ENCODE peak calls at places on chromosomes 16 and 17, in five cellular contexts. One of them, this sample, is unnamed.
A peak's percentile ranks its signal among the peaks of the same experiment; 100 is the strongest.

GRCh38 chr16:68644715-68645493 is at the start of gene CDH3:
- DNase-seq in mammary epithelial cell: peak; percentile 97
- DNase-seq in tibial nerve: no peak
- DNase-seq in Panc1: no peak
- DNase-seq in AG04450: no peak
- DNase-seq in this sample: peak; percentile 14

GRCh38 chr16:86515420-86515779 is 5.1 kb downstream of the FOXF1 start:
- DNase-seq in tibial nerve: no peak
- DNase-seq in Panc1: no peak
- DNase-seq in mammary epithelial cell: no peak
- DNase-seq in AG04450: no peak
- DNase-seq in this sample: no peak

GRCh38 chr17:68507581-68507980 is 4.6 kb upstream of the PRKAR1A start:
- DNase-seq in Panc1: no peak
- DNase-seq in tibial nerve: no peak
- DNase-seq in AG04450: no peak
- DNase-seq in mammary epithelial cell: no peak
- DNase-seq in this sample: no peak

GRCh38 chr16:4675864-4676786 is 17.2 kb upstream of the NUDT16L1 start:
- DNase-seq in tibial nerve: no peak
- DNase-seq in AG04450: no peak
- DNase-seq in Panc1: no peak
- DNase-seq in mammary epithelial cell: no peak
- DNase-seq in this sample: peak; percentile 43

GRCh38 chr16:23293016-23293415 is 9.1 kb upstream of the SCNN1B start:
- DNase-seq in AG04450: no peak
- DNase-seq in Panc1: no peak
- DNase-seq in mammary epithelial cell: no peak
- DNase-seq in tibial nerve: no peak
- DNase-seq in this sample: no peak

GRCh38 chr17:28584434-28584833 is 7.7 kb upstream of the ALDOC start:
- DNase-seq in mammary epithelial cell: no peak
- DNase-seq in tibial nerve: no peak
- DNase-seq in AG04450: no peak
- DNase-seq in Panc1: no peak
- DNase-seq in this sample: no peak

GRCh38 chr17:8981443-8981842 is 15.9 kb upstream of the PIK3R5 start:
- DNase-seq in mammary epithelial cell: peak; percentile 66
- DNase-seq in AG04450: no peak
- DNase-seq in Panc1: no peak
- DNase-seq in tibial nerve: no peak
- DNase-seq in this sample: no peak

GRCh38 chr17:80605326-80606066 is 60.9 kb downstream of the RPTOR start:
- DNase-seq in Panc1: peak; percentile 12
- DNase-seq in tibial nerve: no peak
- DNase-seq in AG04450: no peak
- DNase-seq in mammary epithelial cell: peak; percentile 90
- DNase-seq in this sample: no peak

GRCh38 chr17:59838196-59838911 is 54.4 kb downstream of the TUBD1 start:
- DNase-seq in Panc1: no peak
- DNase-seq in tibial nerve: no peak
- DNase-seq in AG04450: no peak
- DNase-seq in mammary epithelial cell: no peak
- DNase-seq in this sample: no peak

GRCh38 chr17:76382803-76383644 is 1.4 kb upstream of the SPHK1 start:
- DNase-seq in Panc1: no peak
- DNase-seq in tibial nerve: no peak
- DNase-seq in mammary epithelial cell: peak; percentile 83
- DNase-seq in AG04450: no peak
- DNase-seq in this sample: peak; percentile 16

GRCh38 chr17:22435231-22435974 is 743.1 kb downstream of the KCNJ18 start:
- DNase-seq in tibial nerve: no peak
- DNase-seq in mammary epithelial cell: no peak
- DNase-seq in AG04450: no peak
- DNase-seq in Panc1: no peak
- DNase-seq in this sample: no peak

GRCh38 chr16:81261049-81261648 is 22.7 kb downstream of the BCO1 start:
- DNase-seq in mammary epithelial cell: no peak
- DNase-seq in tibial nerve: no peak
- DNase-seq in Panc1: peak; percentile 13
- DNase-seq in AG04450: no peak
- DNase-seq in this sample: no peak

GRCh38 chr16:13829712-13830304 is 90.1 kb upstream of the ERCC4 start:
- DNase-seq in AG04450: no peak
- DNase-seq in Panc1: no peak
- DNase-seq in mammary epithelial cell: no peak
- DNase-seq in tibial nerve: no peak
- DNase-seq in this sample: no peak

GRCh38 chr16:35562471-35562870 is 2103.1 kb downstream of the TP53TG3F start:
- DNase-seq in tibial nerve: no peak
- DNase-seq in mammary epithelial cell: no peak
- DNase-seq in Panc1: no peak
- DNase-seq in AG04450: no peak
- DNase-seq in this sample: no peak

GRCh38 chr16:35562919-35563318 is 2103.5 kb downstream of the TP53TG3F start:
- DNase-seq in tibial nerve: no peak
- DNase-seq in Panc1: no peak
- DNase-seq in AG04450: no peak
- DNase-seq in mammary epithelial cell: no peak
- DNase-seq in this sample: no peak

GRCh38 chr16:35565626-35566025 is 2106.2 kb downstream of the TP53TG3F start:
- DNase-seq in Panc1: no peak
- DNase-seq in mammary epithelial cell: no peak
- DNase-seq in tibial nerve: no peak
- DNase-seq in AG04450: no peak
- DNase-seq in this sample: no peak

GRCh38 chr16:35564889-35565288 is 2105.5 kb downstream of the TP53TG3F start:
- DNase-seq in AG04450: no peak
- DNase-seq in Panc1: no peak
- DNase-seq in mammary epithelial cell: no peak
- DNase-seq in tibial nerve: no peak
- DNase-seq in this sample: no peak

DNA sequence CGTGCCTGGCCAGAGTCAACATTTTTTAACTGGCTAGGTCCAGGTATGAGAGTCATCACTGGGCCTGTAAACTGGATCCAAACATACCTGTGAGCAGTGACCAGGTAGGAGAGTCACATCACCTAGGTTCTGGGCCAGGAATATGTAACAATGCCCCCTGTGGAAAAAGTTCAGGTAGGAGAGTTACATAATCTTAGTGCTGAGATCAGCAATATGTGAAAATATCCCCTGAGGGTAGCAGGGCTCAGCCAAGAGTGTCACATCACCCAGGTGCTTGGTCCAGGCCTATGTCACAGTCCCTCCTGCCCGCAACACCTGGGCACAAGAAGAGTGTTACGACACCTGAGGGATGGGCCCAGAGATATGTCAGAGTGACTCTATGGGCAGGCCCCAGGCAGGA is 2104.7 kb downstream of the TP53TG3F start:
- DNase-seq in Panc1: no peak
- DNase-seq in tibial nerve: no peak
- DNase-seq in mammary epithelial cell: no peak
- DNase-seq in AG04450: no peak
- DNase-seq in this sample: no peak
- H3K9me3 ChIP-seq in Panc1: no peaks in the 10 kb centered on the region
- H3K9me3 ChIP-seq in tibial nerve: no peaks in the 10 kb centered on the region
- H3K9me3 ChIP-seq in mammary epithelial cell: peaks cover 5% of the 10 kb centered on the region
- H3K9me3 ChIP-seq in AG04450: peaks cover 37% of the 10 kb centered on the region
- H3K9me3 ChIP-seq in this sample: peaks cover 4% of the 10 kb centered on the region

GRCh38 chr16:79114759-79115158 is 485.8 kb downstream of the MAF start:
- DNase-seq in Panc1: no peak
- DNase-seq in AG04450: no peak
- DNase-seq in mammary epithelial cell: no peak
- DNase-seq in tibial nerve: no peak
- DNase-seq in this sample: no peak
- H3K9me3 ChIP-seq in Panc1: no peaks in the 10 kb centered on the region
- H3K9me3 ChIP-seq in AG04450: peaks cover 43% of the 10 kb centered on the region
- H3K9me3 ChIP-seq in mammary epithelial cell: peaks cover 10% of the 10 kb centered on the region
- H3K9me3 ChIP-seq in tibial nerve: no peaks in the 10 kb centered on the region
- H3K9me3 ChIP-seq in this sample: no peaks in the 10 kb centered on the region

GRCh38 chr17:52477824-52478614 is 319.5 kb upstream of the CA10 start:
- DNase-seq in AG04450: no peak
- DNase-seq in Panc1: no peak
- DNase-seq in tibial nerve: no peak
- DNase-seq in mammary epithelial cell: no peak
- DNase-seq in this sample: no peak
- H3K9me3 ChIP-seq in AG04450: peaks cover 3% of the 10 kb centered on the region
- H3K9me3 ChIP-seq in Panc1: no peaks in the 10 kb centered on the region
- H3K9me3 ChIP-seq in tibial nerve: no peaks in the 10 kb centered on the region
- H3K9me3 ChIP-seq in mammary epithelial cell: no peaks in the 10 kb centered on the region
- H3K9me3 ChIP-seq in this sample: no peaks in the 10 kb centered on the region

GRCh38 chr16:48590476-48590875 is 19.5 kb downstream of the N4BP1 start:
- DNase-seq in mammary epithelial cell: no peak
- DNase-seq in Panc1: no peak
- DNase-seq in tibial nerve: no peak
- DNase-seq in AG04450: no peak
- DNase-seq in this sample: no peak
- H3K9me3 ChIP-seq in mammary epithelial cell: peaks cover 25% of the 10 kb centered on the region
- H3K9me3 ChIP-seq in Panc1: peaks cover 13% of the 10 kb centered on the region
- H3K9me3 ChIP-seq in tibial nerve: no peaks in the 10 kb centered on the region
- H3K9me3 ChIP-seq in AG04450: peaks cover 22% of the 10 kb centered on the region
- H3K9me3 ChIP-seq in this sample: no peaks in the 10 kb centered on the region

GRCh38 chr17:44523672-44523972 is 20.4 kb upstream of the GPATCH8 start:
- DNase-seq in Panc1: no peak
- DNase-seq in AG04450: no peak
- DNase-seq in mammary epithelial cell: no peak
- DNase-seq in tibial nerve: no peak
- DNase-seq in this sample: no peak
- H3K9me3 ChIP-seq in Panc1: no peaks in the 10 kb centered on the region
- H3K9me3 ChIP-seq in AG04450: peaks cover 7% of the 10 kb centered on the region
- H3K9me3 ChIP-seq in mammary epithelial cell: no peaks in the 10 kb centered on the region
- H3K9me3 ChIP-seq in tibial nerve: no peaks in the 10 kb centered on the region
- H3K9me3 ChIP-seq in this sample: no peaks in the 10 kb centered on the region

GRCh38 chr16:35713762-35714650 is 2254.6 kb downstream of the TP53TG3F start:
- DNase-seq in mammary epithelial cell: no peak
- DNase-seq in AG04450: no peak
- DNase-seq in Panc1: no peak
- DNase-seq in tibial nerve: no peak
- DNase-seq in this sample: no peak
- H3K9me3 ChIP-seq in mammary epithelial cell: peaks cover 14% of the 10 kb centered on the region
- H3K9me3 ChIP-seq in AG04450: peaks cover 27% of the 10 kb centered on the region
- H3K9me3 ChIP-seq in Panc1: no peaks in the 10 kb centered on the region
- H3K9me3 ChIP-seq in tibial nerve: no peaks in the 10 kb centered on the region
- H3K9me3 ChIP-seq in this sample: no peaks in the 10 kb centered on the region

GRCh38 chr16:22240023-22240697 is 34.1 kb downstream of the EEF2K start:
- DNase-seq in tibial nerve: peak; percentile 48
- DNase-seq in AG04450: no peak
- DNase-seq in Panc1: no peak
- DNase-seq in mammary epithelial cell: no peak
- DNase-seq in this sample: no peak

GRCh38 chr16:22235839-22236745 is 30.0 kb downstream of the EEF2K start:
- DNase-seq in mammary epithelial cell: no peak
- DNase-seq in AG04450: no peak
- DNase-seq in Panc1: no peak
- DNase-seq in tibial nerve: peak; percentile 78
- DNase-seq in this sample: no peak

GRCh38 chr16:22239131-22239805 is 33.2 kb downstream of the EEF2K start:
- DNase-seq in tibial nerve: no peak
- DNase-seq in mammary epithelial cell: no peak
- DNase-seq in AG04450: no peak
- DNase-seq in Panc1: no peak
- DNase-seq in this sample: no peak
- H3K9me3 ChIP-seq in tibial nerve: no peaks in the 10 kb centered on the region
- H3K9me3 ChIP-seq in mammary epithelial cell: no peaks in the 10 kb centered on the region
- H3K9me3 ChIP-seq in AG04450: no peaks in the 10 kb centered on the region
- H3K9me3 ChIP-seq in Panc1: no peaks in the 10 kb centered on the region
- H3K9me3 ChIP-seq in this sample: no peaks in the 10 kb centered on the region

GRCh38 chr17:27083408-27084185 is 210.3 kb upstream of the WSB1 start:
- DNase-seq in tibial nerve: no peak
- DNase-seq in AG04450: no peak
- DNase-seq in Panc1: no peak
- DNase-seq in mammary epithelial cell: no peak
- DNase-seq in this sample: no peak
- H3K9me3 ChIP-seq in tibial nerve: no peaks in the 10 kb centered on the region
- H3K9me3 ChIP-seq in AG04450: peaks cover 20% of the 10 kb centered on the region
- H3K9me3 ChIP-seq in Panc1: no peaks in the 10 kb centered on the region
- H3K9me3 ChIP-seq in mammary epithelial cell: peaks cover 3% of the 10 kb centered on the region
- H3K9me3 ChIP-seq in this sample: no peaks in the 10 kb centered on the region

GRCh38 chr16:88289549-88290344 is 93.0 kb upstream of the ZNF469 start:
- DNase-seq in tibial nerve: no peak
- DNase-seq in Panc1: no peak
- DNase-seq in AG04450: no peak
- DNase-seq in mammary epithelial cell: no peak
- DNase-seq in this sample: no peak

GRCh38 chr16:88288303-88288702 is 94.5 kb upstream of the ZNF469 start:
- DNase-seq in mammary epithelial cell: no peak
- DNase-seq in tibial nerve: no peak
- DNase-seq in AG04450: no peak
- DNase-seq in Panc1: no peak
- DNase-seq in this sample: no peak

GRCh38 chr16:88290850-88291830 is 91.6 kb upstream of the ZNF469 start:
- DNase-seq in tibial nerve: no peak
- DNase-seq in mammary epithelial cell: no peak
- DNase-seq in AG04450: no peak
- DNase-seq in Panc1: no peak
- DNase-seq in this sample: no peak

GRCh38 chr16:88287219-88287618 is 95.5 kb upstream of the ZNF469 start:
- DNase-seq in AG04450: no peak
- DNase-seq in mammary epithelial cell: no peak
- DNase-seq in tibial nerve: no peak
- DNase-seq in Panc1: no peak
- DNase-seq in this sample: no peak

GRCh38 chr16:88289001-88289400 is 93.8 kb upstream of the ZNF469 start:
- DNase-seq in tibial nerve: no peak
- DNase-seq in mammary epithelial cell: no peak
- DNase-seq in AG04450: no peak
- DNase-seq in Panc1: no peak
- DNase-seq in this sample: no peak
- H3K9me3 ChIP-seq in tibial nerve: no peaks in the 10 kb centered on the region
- H3K9me3 ChIP-seq in mammary epithelial cell: peaks cover 11% of the 10 kb centered on the region
- H3K9me3 ChIP-seq in AG04450: peaks cover 38% of the 10 kb centered on the region
- H3K9me3 ChIP-seq in Panc1: no peaks in the 10 kb centered on the region
- H3K9me3 ChIP-seq in this sample: no peaks in the 10 kb centered on the region

This sample was measured in T-helper 17 cell.